ENCODE peak calls at places on chromosomes 13 and 19, in eight cellular contexts. One of them, this sample, is unnamed.

GRCh38 chr13:104869501-104869900 is 1666.0 kb downstream of the EFNB2 start:
- DNase-seq in kidney epithelial cell: peak
- DNase-seq in DMS 273 treated with DMSO at 0.1 percent for 48 hours: no peak
- DNase-seq in T-cell: no peak
- DNase-seq in activated CD4-positive, alpha-beta T cell treated with anti-CD3 and anti-CD28 coated beads, Interleukin-2, amount 50 U/mL, for 48 hours: no peak
- DNase-seq in brain microvascular endothelial cell: peak
- DNase-seq in epithelial cell of esophagus: no peak
- DNase-seq in adipocyte: peak
- DNase-seq in this sample: no peak

GRCh38 chr19:54337858-54338230 is 1.1 kb downstream of the LILRA4 start:
- DNase-seq in kidney epithelial cell: no peak
- DNase-seq in DMS 273 treated with DMSO at 0.1 percent for 48 hours: no peak
- DNase-seq in T-cell: no peak
- DNase-seq in activated CD4-positive, alpha-beta T cell treated with anti-CD3 and anti-CD28 coated beads, Interleukin-2, amount 50 U/mL, for 48 hours: no peak
- DNase-seq in brain microvascular endothelial cell: no peak
- DNase-seq in epithelial cell of esophagus: no peak
- DNase-seq in adipocyte: no peak
- DNase-seq in this sample: no peak

GRCh38 chr13:112225429-112226090 is 150.6 kb upstream of the SPACA7 start:
- DNase-seq in kidney epithelial cell: no peak
- DNase-seq in DMS 273 treated with DMSO at 0.1 percent for 48 hours: no peak
- DNase-seq in T-cell: no peak
- DNase-seq in activated CD4-positive, alpha-beta T cell treated with anti-CD3 and anti-CD28 coated beads, Interleukin-2, amount 50 U/mL, for 48 hours: no peak
- DNase-seq in brain microvascular endothelial cell: no peak
- DNase-seq in epithelial cell of esophagus: no peak
- DNase-seq in adipocyte: no peak
- DNase-seq in this sample: no peak

GRCh38 chr19:33273881-33274662 is 28.3 kb downstream of the CEBPA start:
- DNase-seq in kidney epithelial cell: peak
- DNase-seq in DMS 273 treated with DMSO at 0.1 percent for 48 hours: no peak
- DNase-seq in T-cell: no peak
- DNase-seq in activated CD4-positive, alpha-beta T cell treated with anti-CD3 and anti-CD28 coated beads, Interleukin-2, amount 50 U/mL, for 48 hours: peak
- DNase-seq in brain microvascular endothelial cell: peak
- DNase-seq in epithelial cell of esophagus: peak
- DNase-seq in adipocyte: peak
- DNase-seq in this sample: peak

GRCh38 chr13:103671547-103671946 is 605.3 kb upstream of the SLC10A2 start:
- DNase-seq in kidney epithelial cell: no peak
- DNase-seq in DMS 273 treated with DMSO at 0.1 percent for 48 hours: no peak
- DNase-seq in T-cell: no peak
- DNase-seq in activated CD4-positive, alpha-beta T cell treated with anti-CD3 and anti-CD28 coated beads, Interleukin-2, amount 50 U/mL, for 48 hours: no peak
- DNase-seq in brain microvascular endothelial cell: no peak
- DNase-seq in epithelial cell of esophagus: no peak
- DNase-seq in adipocyte: no peak
- DNase-seq in this sample: no peak

GRCh38 chr19:12478234-12478941 is 6.2 kb downstream of the ZNF709 start:
- DNase-seq in kidney epithelial cell: no peak
- DNase-seq in DMS 273 treated with DMSO at 0.1 percent for 48 hours: no peak
- DNase-seq in T-cell: no peak
- DNase-seq in activated CD4-positive, alpha-beta T cell treated with anti-CD3 and anti-CD28 coated beads, Interleukin-2, amount 50 U/mL, for 48 hours: no peak
- DNase-seq in brain microvascular endothelial cell: no peak
- DNase-seq in epithelial cell of esophagus: no peak
- DNase-seq in adipocyte: no peak
- DNase-seq in this sample: peak

GRCh38 chr13:114096811-114097503 is 35.5 kb downstream of the RASA3 start:
- DNase-seq in kidney epithelial cell: no peak
- DNase-seq in DMS 273 treated with DMSO at 0.1 percent for 48 hours: no peak
- DNase-seq in T-cell: no peak
- DNase-seq in activated CD4-positive, alpha-beta T cell treated with anti-CD3 and anti-CD28 coated beads, Interleukin-2, amount 50 U/mL, for 48 hours: no peak
- DNase-seq in brain microvascular endothelial cell: no peak
- DNase-seq in epithelial cell of esophagus: peak
- DNase-seq in adipocyte: no peak
- DNase-seq in this sample: peak

GRCh38 chr13:38661276-38661675 is 25.6 kb upstream of the FREM2 start:
- DNase-seq in kidney epithelial cell: no peak
- DNase-seq in DMS 273 treated with DMSO at 0.1 percent for 48 hours: no peak
- DNase-seq in T-cell: no peak
- DNase-seq in activated CD4-positive, alpha-beta T cell treated with anti-CD3 and anti-CD28 coated beads, Interleukin-2, amount 50 U/mL, for 48 hours: no peak
- DNase-seq in brain microvascular endothelial cell: no peak
- DNase-seq in epithelial cell of esophagus: no peak
- DNase-seq in adipocyte: peak
- DNase-seq in this sample: no peak

GRCh38 chr13:96652506-96652905 is 341.8 kb downstream of the OXGR1 start:
- DNase-seq in kidney epithelial cell: no peak
- DNase-seq in DMS 273 treated with DMSO at 0.1 percent for 48 hours: no peak
- DNase-seq in T-cell: no peak
- DNase-seq in activated CD4-positive, alpha-beta T cell treated with anti-CD3 and anti-CD28 coated beads, Interleukin-2, amount 50 U/mL, for 48 hours: no peak
- DNase-seq in brain microvascular endothelial cell: no peak
- DNase-seq in epithelial cell of esophagus: peak
- DNase-seq in adipocyte: peak
- DNase-seq in this sample: no peak

GRCh38 chr13:36086117-36086516 is 45.1 kb downstream of the DCLK1 start:
- DNase-seq in kidney epithelial cell: no peak
- DNase-seq in DMS 273 treated with DMSO at 0.1 percent for 48 hours: no peak
- DNase-seq in T-cell: no peak
- DNase-seq in activated CD4-positive, alpha-beta T cell treated with anti-CD3 and anti-CD28 coated beads, Interleukin-2, amount 50 U/mL, for 48 hours: no peak
- DNase-seq in brain microvascular endothelial cell: no peak
- DNase-seq in epithelial cell of esophagus: no peak
- DNase-seq in adipocyte: no peak
- DNase-seq in this sample: peak

GRCh38 chr19:28307460-28307859 is 905.5 kb downstream of the UQCRFS1 start:
- DNase-seq in kidney epithelial cell: no peak
- DNase-seq in DMS 273 treated with DMSO at 0.1 percent for 48 hours: no peak
- DNase-seq in T-cell: no peak
- DNase-seq in activated CD4-positive, alpha-beta T cell treated with anti-CD3 and anti-CD28 coated beads, Interleukin-2, amount 50 U/mL, for 48 hours: no peak
- DNase-seq in brain microvascular endothelial cell: no peak
- DNase-seq in epithelial cell of esophagus: no peak
- DNase-seq in adipocyte: no peak
- DNase-seq in this sample: no peak

GRCh38 chr13:39144941-39145533 is 106.8 kb downstream of the NHLRC3 start:
- DNase-seq in kidney epithelial cell: peak
- DNase-seq in DMS 273 treated with DMSO at 0.1 percent for 48 hours: no peak
- DNase-seq in T-cell: no peak
- DNase-seq in activated CD4-positive, alpha-beta T cell treated with anti-CD3 and anti-CD28 coated beads, Interleukin-2, amount 50 U/mL, for 48 hours: peak
- DNase-seq in brain microvascular endothelial cell: peak
- DNase-seq in epithelial cell of esophagus: peak
- DNase-seq in adipocyte: peak
- DNase-seq in this sample: peak

GRCh38 chr13:32165791-32166190 is 134.2 kb downstream of the FRY start:
- DNase-seq in kidney epithelial cell: no peak
- DNase-seq in DMS 273 treated with DMSO at 0.1 percent for 48 hours: no peak
- DNase-seq in T-cell: no peak
- DNase-seq in activated CD4-positive, alpha-beta T cell treated with anti-CD3 and anti-CD28 coated beads, Interleukin-2, amount 50 U/mL, for 48 hours: no peak
- DNase-seq in brain microvascular endothelial cell: no peak
- DNase-seq in epithelial cell of esophagus: peak
- DNase-seq in adipocyte: no peak
- DNase-seq in this sample: no peak

GRCh38 chr13:49366841-49367240 is 77.0 kb downstream of the CAB39L start:
- DNase-seq in kidney epithelial cell: no peak
- DNase-seq in DMS 273 treated with DMSO at 0.1 percent for 48 hours: no peak
- DNase-seq in T-cell: no peak
- DNase-seq in activated CD4-positive, alpha-beta T cell treated with anti-CD3 and anti-CD28 coated beads, Interleukin-2, amount 50 U/mL, for 48 hours: no peak
- DNase-seq in brain microvascular endothelial cell: no peak
- DNase-seq in epithelial cell of esophagus: no peak
- DNase-seq in adipocyte: peak
- DNase-seq in this sample: no peak

GRCh38 chr19:29926801-29927200 is 15.2 kb upstream of the URI1 start:
- DNase-seq in kidney epithelial cell: no peak
- DNase-seq in DMS 273 treated with DMSO at 0.1 percent for 48 hours: no peak
- DNase-seq in T-cell: no peak
- DNase-seq in activated CD4-positive, alpha-beta T cell treated with anti-CD3 and anti-CD28 coated beads, Interleukin-2, amount 50 U/mL, for 48 hours: no peak
- DNase-seq in brain microvascular endothelial cell: no peak
- DNase-seq in epithelial cell of esophagus: no peak
- DNase-seq in adipocyte: no peak
- DNase-seq in this sample: no peak

GRCh38 chr13:113648218-113648615 is 9.8 kb downstream of the ATP4B start:
- DNase-seq in kidney epithelial cell: no peak
- DNase-seq in DMS 273 treated with DMSO at 0.1 percent for 48 hours: no peak
- DNase-seq in T-cell: no peak
- DNase-seq in activated CD4-positive, alpha-beta T cell treated with anti-CD3 and anti-CD28 coated beads, Interleukin-2, amount 50 U/mL, for 48 hours: no peak
- DNase-seq in brain microvascular endothelial cell: no peak
- DNase-seq in epithelial cell of esophagus: no peak
- DNase-seq in adipocyte: no peak
- DNase-seq in this sample: no peak

GRCh38 chr13:106532111-106532929 is 3.1 kb downstream of the EFNB2 start:
- DNase-seq in kidney epithelial cell: no peak
- DNase-seq in DMS 273 treated with DMSO at 0.1 percent for 48 hours: no peak
- DNase-seq in T-cell: no peak
- DNase-seq in activated CD4-positive, alpha-beta T cell treated with anti-CD3 and anti-CD28 coated beads, Interleukin-2, amount 50 U/mL, for 48 hours: no peak
- DNase-seq in brain microvascular endothelial cell: peak
- DNase-seq in epithelial cell of esophagus: peak
- DNase-seq in adipocyte: peak
- DNase-seq in this sample: peak

GRCh38 chr19:39974377-39975155 is 3.6 kb downstream of the PSMC4 start:
- DNase-seq in kidney epithelial cell: no peak
- DNase-seq in DMS 273 treated with DMSO at 0.1 percent for 48 hours: no peak
- DNase-seq in T-cell: no peak
- DNase-seq in activated CD4-positive, alpha-beta T cell treated with anti-CD3 and anti-CD28 coated beads, Interleukin-2, amount 50 U/mL, for 48 hours: no peak
- DNase-seq in brain microvascular endothelial cell: no peak
- DNase-seq in epithelial cell of esophagus: no peak
- DNase-seq in adipocyte: no peak
- DNase-seq in this sample: no peak

GRCh38 chr19:46756544-46756888 is 10.3 kb upstream of the STRN4 start:
- DNase-seq in kidney epithelial cell: no peak
- DNase-seq in DMS 273 treated with DMSO at 0.1 percent for 48 hours: no peak
- DNase-seq in T-cell: no peak
- DNase-seq in activated CD4-positive, alpha-beta T cell treated with anti-CD3 and anti-CD28 coated beads, Interleukin-2, amount 50 U/mL, for 48 hours: no peak
- DNase-seq in brain microvascular endothelial cell: no peak
- DNase-seq in epithelial cell of esophagus: no peak
- DNase-seq in adipocyte: no peak
- DNase-seq in this sample: no peak

GRCh38 chr19:34428549-34429285 is 536 bp downstream of the UBA2 start:
- DNase-seq in kidney epithelial cell: no peak
- DNase-seq in DMS 273 treated with DMSO at 0.1 percent for 48 hours: no peak
- DNase-seq in T-cell: peak
- DNase-seq in activated CD4-positive, alpha-beta T cell treated with anti-CD3 and anti-CD28 coated beads, Interleukin-2, amount 50 U/mL, for 48 hours: no peak
- DNase-seq in brain microvascular endothelial cell: no peak
- DNase-seq in epithelial cell of esophagus: peak
- DNase-seq in adipocyte: peak
- DNase-seq in this sample: peak

GRCh38 chr19:29404951-29405727 is 120.7 kb upstream of the VSTM2B start:
- DNase-seq in kidney epithelial cell: no peak
- DNase-seq in DMS 273 treated with DMSO at 0.1 percent for 48 hours: peak
- DNase-seq in T-cell: no peak
- DNase-seq in activated CD4-positive, alpha-beta T cell treated with anti-CD3 and anti-CD28 coated beads, Interleukin-2, amount 50 U/mL, for 48 hours: no peak
- DNase-seq in brain microvascular endothelial cell: no peak
- DNase-seq in epithelial cell of esophagus: peak
- DNase-seq in adipocyte: no peak
- DNase-seq in this sample: peak

GRCh38 chr13:64052526-64052925 is 2636.9 kb upstream of the PCDH20 start:
- DNase-seq in kidney epithelial cell: no peak
- DNase-seq in DMS 273 treated with DMSO at 0.1 percent for 48 hours: no peak
- DNase-seq in T-cell: no peak
- DNase-seq in activated CD4-positive, alpha-beta T cell treated with anti-CD3 and anti-CD28 coated beads, Interleukin-2, amount 50 U/mL, for 48 hours: no peak
- DNase-seq in brain microvascular endothelial cell: no peak
- DNase-seq in epithelial cell of esophagus: no peak
- DNase-seq in adipocyte: no peak
- DNase-seq in this sample: no peak

GRCh38 chr13:35714096-35714495 is 237.6 kb upstream of the MAB21L1 start:
- DNase-seq in kidney epithelial cell: no peak
- DNase-seq in DMS 273 treated with DMSO at 0.1 percent for 48 hours: no peak
- DNase-seq in T-cell: no peak
- DNase-seq in activated CD4-positive, alpha-beta T cell treated with anti-CD3 and anti-CD28 coated beads, Interleukin-2, amount 50 U/mL, for 48 hours: no peak
- DNase-seq in brain microvascular endothelial cell: no peak
- DNase-seq in epithelial cell of esophagus: peak
- DNase-seq in adipocyte: peak
- DNase-seq in this sample: peak

GRCh38 chr13:78131811-78132210 is 213.2 kb upstream of the EDNRB start:
- DNase-seq in kidney epithelial cell: no peak
- DNase-seq in DMS 273 treated with DMSO at 0.1 percent for 48 hours: no peak
- DNase-seq in T-cell: no peak
- DNase-seq in activated CD4-positive, alpha-beta T cell treated with anti-CD3 and anti-CD28 coated beads, Interleukin-2, amount 50 U/mL, for 48 hours: no peak
- DNase-seq in brain microvascular endothelial cell: no peak
- DNase-seq in epithelial cell of esophagus: no peak
- DNase-seq in adipocyte: peak
- DNase-seq in this sample: no peak

GRCh38 chr13:58119351-58119750 is 487.8 kb downstream of the PCDH17 start:
- DNase-seq in kidney epithelial cell: no peak
- DNase-seq in DMS 273 treated with DMSO at 0.1 percent for 48 hours: no peak
- DNase-seq in T-cell: no peak
- DNase-seq in activated CD4-positive, alpha-beta T cell treated with anti-CD3 and anti-CD28 coated beads, Interleukin-2, amount 50 U/mL, for 48 hours: no peak
- DNase-seq in brain microvascular endothelial cell: no peak
- DNase-seq in epithelial cell of esophagus: peak
- DNase-seq in adipocyte: no peak
- DNase-seq in this sample: no peak

GRCh38 chr19:40521276-40521675 is 54.5 kb downstream of the SPTBN4 start:
- DNase-seq in kidney epithelial cell: no peak
- DNase-seq in DMS 273 treated with DMSO at 0.1 percent for 48 hours: no peak
- DNase-seq in T-cell: no peak
- DNase-seq in activated CD4-positive, alpha-beta T cell treated with anti-CD3 and anti-CD28 coated beads, Interleukin-2, amount 50 U/mL, for 48 hours: no peak
- DNase-seq in brain microvascular endothelial cell: no peak
- DNase-seq in epithelial cell of esophagus: peak
- DNase-seq in adipocyte: peak
- DNase-seq in this sample: no peak

GRCh38 chr19:5250127-5250659 is 90.4 kb downstream of the PTPRS start:
- DNase-seq in kidney epithelial cell: no peak
- DNase-seq in DMS 273 treated with DMSO at 0.1 percent for 48 hours: no peak
- DNase-seq in T-cell: no peak
- DNase-seq in activated CD4-positive, alpha-beta T cell treated with anti-CD3 and anti-CD28 coated beads, Interleukin-2, amount 50 U/mL, for 48 hours: no peak
- DNase-seq in brain microvascular endothelial cell: no peak
- DNase-seq in epithelial cell of esophagus: no peak
- DNase-seq in adipocyte: no peak
- DNase-seq in this sample: no peak

GRCh38 chr13:29465741-29466293 is 129.7 kb downstream of the SLC7A1 start:
- DNase-seq in kidney epithelial cell: no peak
- DNase-seq in DMS 273 treated with DMSO at 0.1 percent for 48 hours: no peak
- DNase-seq in T-cell: no peak
- DNase-seq in activated CD4-positive, alpha-beta T cell treated with anti-CD3 and anti-CD28 coated beads, Interleukin-2, amount 50 U/mL, for 48 hours: no peak
- DNase-seq in brain microvascular endothelial cell: peak
- DNase-seq in epithelial cell of esophagus: peak
- DNase-seq in adipocyte: peak
- DNase-seq in this sample: peak

GRCh38 chr13:20182231-20182846 is 10.4 kb downstream of the GJB2 start:
- DNase-seq in kidney epithelial cell: peak
- DNase-seq in DMS 273 treated with DMSO at 0.1 percent for 48 hours: peak
- DNase-seq in T-cell: peak
- DNase-seq in activated CD4-positive, alpha-beta T cell treated with anti-CD3 and anti-CD28 coated beads, Interleukin-2, amount 50 U/mL, for 48 hours: peak
- DNase-seq in brain microvascular endothelial cell: peak
- DNase-seq in epithelial cell of esophagus: peak
- DNase-seq in adipocyte: peak
- DNase-seq in this sample: peak